ENCODE peak calls at places on chromosomes 2 and 18, in ten cellular contexts. L is dorsolateral prefrontal cortex; X is skeletal muscle cell; T is GM23248; Y is CD8-positive, alpha-beta memory T cell; Q is CD8-positive, alpha-beta T cell; V is sigmoid colon; R is GM06990; J is cardiac fibroblast; W is AG09309. S is an unnamed sample.

GRCh38 chr2:96407041-96407918 is 71.7 kb downstream of the NCAPH start:
- DNase-seq in L (peak; percentile 74), X (peak; percentile 44), T (peak; percentile 88), Y (peak; percentile 90), Q (peak; percentile 55), V (peak; percentile 82), R (peak; percentile 62), J (peak; percentile 85), W (peak; percentile 51), S (peak; percentile 54)

GRCh38 chr18:57649536-57650495 is 28.2 kb upstream of the NARS1 start:
- DNase-seq in L (no peak), X (peak; percentile 77), T (peak; percentile 94), Y (no peak), Q (no peak), V (no peak), R (no peak), J (peak; percentile 94), W (peak; percentile 53), S (no peak)

GRCh38 chr2:67462741-67463496 is 65.8 kb downstream of the ETAA1 start:
- DNase-seq in L (no peak), X (no peak), T (peak; percentile 36), Y (no peak), Q (no peak), V (no peak), R (no peak), J (peak; percentile 69), W (no peak), S (no peak)

GRCh38 chr2:38656866-38657265 is 9.0 kb upstream of the GALM start:
- DNase-seq in L (no peak), X (no peak), T (no peak), Y (no peak), Q (no peak), V (no peak), R (no peak), J (no peak), W (no peak), S (no peak)

GRCh38 chr2:236642584-236643291 is 73.1 kb downstream of the ACKR3 start:
- DNase-seq in L (no peak), X (peak; percentile 97), T (peak; percentile 99), Y (no peak), Q (no peak), V (peak; percentile 98), R (no peak), J (peak; percentile 94), W (peak; percentile 94), S (peak; percentile 60)

GRCh38 chr2:10905006-10905871 is 6.5 kb upstream of the KCNF1 start:
- DNase-seq in L (no peak), X (no peak), T (no peak), Y (no peak), Q (no peak), V (no peak), R (no peak), J (no peak), W (no peak), S (no peak)

GRCh38 chr2:181376442-181376841 is 80.7 kb upstream of the ITGA4 start:
- DNase-seq in L (no peak), X (no peak), T (no peak), Y (no peak), Q (no peak), V (no peak), R (peak; percentile 16), J (no peak), W (no peak), S (peak; percentile 52)

GRCh38 chr2:112342067-112342466 is 66.7 kb downstream of the ZC3H6 start:
- DNase-seq in L (no peak), X (no peak), T (no peak), Y (no peak), Q (no peak), V (no peak), R (no peak), J (no peak), W (no peak), S (no peak)

GRCh38 chr2:181457741-181458425 is 697 bp downstream of the ITGA4 start:
- DNase-seq in L (peak; percentile 4), X (no peak), T (peak; percentile 82), Y (peak; percentile 48), Q (peak; percentile 26), V (peak; percentile 64), R (peak; percentile 75), J (peak; percentile 65), W (no peak), S (peak; percentile 56)

GRCh38 chr18:29418136-29418535 is 1241.2 kb upstream of the CDH2 start:
- DNase-seq in L (no peak), X (peak; percentile 51), T (peak; percentile 90), Y (no peak), Q (no peak), V (no peak), R (no peak), J (peak; percentile 87), W (peak; percentile 4), S (no peak)

GRCh38 chr2:21972580-21972979 is 848.8 kb downstream of the TDRD15 start:
- DNase-seq in L (no peak), X (no peak), T (no peak), Y (no peak), Q (no peak), V (no peak), R (no peak), J (no peak), W (no peak), S (no peak)

GRCh38 chr2:241508510-241509407 is at the start of gene STK25:
- DNase-seq in L (peak; percentile 98), X (peak; percentile 96), T (peak; percentile 99), Y (peak; percentile 97), Q (peak; percentile 94), V (peak; percentile 99), R (peak; percentile 100), J (peak; percentile 98), W (peak; percentile 89), S (peak; percentile 96)

GRCh38 chr2:175154670-175155082 is 13.3 kb downstream of the ATF2 start:
- DNase-seq in L (no peak), X (peak; percentile 43), T (peak; percentile 78), Y (no peak), Q (no peak), V (no peak), R (peak; percentile 17), J (peak; percentile 74), W (no peak), S (no peak)

GRCh38 chr2:176096243-176096985 is 3.2 kb upstream of the HOXD12 start:
- DNase-seq in L (no peak), X (no peak), T (peak; percentile 76), Y (no peak), Q (no peak), V (no peak), R (no peak), J (peak; percentile 19), W (no peak), S (no peak)

GRCh38 chr2:68798574-68798973 is 64.0 kb downstream of the ARHGAP25 start:
- DNase-seq in L (no peak), X (no peak), T (no peak), Y (no peak), Q (no peak), V (no peak), R (no peak), J (no peak), W (no peak), S (no peak)

DNA sequence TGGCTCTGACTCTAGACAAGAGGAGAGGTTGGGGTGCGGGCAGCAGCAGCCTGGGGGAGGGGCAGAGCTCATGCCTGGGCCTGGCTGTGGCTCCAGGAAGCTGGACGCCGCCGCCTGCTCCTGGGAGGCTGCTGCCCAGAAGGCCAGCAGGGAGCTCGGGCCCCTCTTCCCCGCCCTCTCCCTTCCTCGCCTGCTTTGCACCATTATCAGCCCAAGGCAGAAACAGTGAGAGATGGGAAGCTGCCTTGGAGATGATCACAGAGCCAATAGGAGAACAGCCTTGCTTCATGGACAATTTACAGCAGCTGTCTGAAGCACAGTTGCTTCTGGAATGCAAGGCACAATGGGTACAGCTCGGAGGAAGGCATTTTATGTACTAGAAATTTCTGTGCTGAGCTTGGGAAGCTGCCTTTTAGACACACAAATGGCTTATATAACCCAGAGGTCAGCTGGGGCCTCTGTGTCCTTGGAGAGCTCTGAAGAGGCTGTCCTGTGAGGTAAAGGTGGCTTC is 55.3 kb upstream of the AFF3 start:
- DNase-seq in L (peak; percentile 71), X (peak; percentile 36), T (peak; percentile 59), Y (no peak), Q (no peak), V (peak; percentile 81), R (no peak), J (peak; percentile 54), W (no peak), S (peak; percentile 58)
- H3K4me3 ChIP-seq in L (no peak overlapping the region), X (no peak overlapping the region), T (no peak overlapping the region), Y (no peak overlapping the region), Q (no peak overlapping the region), V (no peak overlapping the region), R (no peak overlapping the region), J (no peak overlapping the region), W (no peak overlapping the region), S (no peak overlapping the region)

GRCh38 chr2:64857581-64858471 is 131.4 kb upstream of the SLC1A4 start:
- DNase-seq in L (no peak), X (peak; percentile 90), T (peak; percentile 92), Y (no peak), Q (no peak), V (peak; percentile 80), R (no peak), J (peak; percentile 94), W (peak; percentile 39), S (no peak)
- H3K4me3 ChIP-seq in L (no peak overlapping the region), X (no peak overlapping the region), T (no peak overlapping the region), Y (no peak overlapping the region), Q (no peak overlapping the region), V (no peak overlapping the region), R (no peak overlapping the region), J (no peak overlapping the region), W (no peak overlapping the region), S (no peak overlapping the region)

GRCh38 chr2:207764096-207764630 is 5.5 kb downstream of the FZD5 start:
- DNase-seq in L (no peak), X (no peak), T (no peak), Y (no peak), Q (no peak), V (no peak), R (no peak), J (no peak), W (no peak), S (no peak)
- H3K4me3 ChIP-seq in L (no peak overlapping the region), X (no peak overlapping the region), T (no peak overlapping the region), Y (no peak overlapping the region), Q (no peak overlapping the region), V (peak overlapping the region; percentile 98), R (no peak overlapping the region), J (no peak overlapping the region), W (no peak overlapping the region), S (no peak overlapping the region)

GRCh38 chr2:126655500-126656310 is at the start of gene GYPC:
- DNase-seq in L (no peak), X (peak; percentile 62), T (peak; percentile 78), Y (peak; percentile 68), Q (no peak), V (peak; percentile 92), R (peak; percentile 74), J (peak; percentile 83), W (no peak), S (no peak)

GRCh38 chr2:126657146-126657635 is 1.2 kb downstream of the GYPC start:
- DNase-seq in L (no peak), X (peak; percentile 97), T (peak; percentile 97), Y (peak; percentile 83), Q (no peak), V (peak; percentile 95), R (peak; percentile 51), J (peak; percentile 88), W (peak; percentile 90), S (peak; percentile 87)

GRCh38 chr2:126657636-126658315 is 1.8 kb downstream of the GYPC start:
- DNase-seq in L (no peak), X (peak; percentile 99), T (peak; percentile 99), Y (peak; percentile 75), Q (peak; percentile 49), V (peak; percentile 94), R (peak; percentile 81), J (peak; percentile 98), W (peak; percentile 99), S (peak; percentile 93)

GRCh38 chr2:126655066-126655465 is 892 bp upstream of the GYPC start:
- DNase-seq in L (no peak), X (no peak), T (peak; percentile 9), Y (no peak), Q (no peak), V (no peak), R (no peak), J (peak; percentile 33), W (no peak), S (no peak)

GRCh38 chr2:126656311-126657145 is 570 bp downstream of the GYPC start:
- DNase-seq in L (no peak), X (no peak), T (peak; percentile 70), Y (peak; percentile 51), Q (no peak), V (no peak), R (peak; percentile 61), J (peak; percentile 52), W (no peak), S (no peak)
- H3K4me3 ChIP-seq in L (peak overlapping the region; percentile 53), X (peak overlapping the region; percentile 77), T (peak overlapping the region; percentile 81), Y (peak overlapping the region; percentile 74), Q (peak overlapping the region; percentile 96), V (peak overlapping the region; percentile 84), R (peak overlapping the region; percentile 70), J (peak overlapping the region; percentile 77), W (peak overlapping the region; percentile 66), S (peak overlapping the region; percentile 64)

S was measured in Peyer's patch.